ENCODE peak calls at places on chromosome 20, in ten cellular contexts. W is endothelial cell, T is thoracic aorta, P is AG09319, B is neural crest cell, V is lower lobe of right lung, K is Panc1, U is esophagus muscularis mucosa, N is natural killer cell, O is transverse colon. D is an unnamed sample.

GRCh38 chr20:58054744-58055373 is 173.6 kb downstream of the ANKRD60 start:
- DNase-seq in W (peak), T (no peak), P (no peak), B (no peak), V (no peak), K (no peak), U (peak), N (no peak), O (peak), D (no peak)

GRCh38 chr20:49579874-49580817 is 12.2 kb upstream of the PTGIS start:
- DNase-seq in W (no peak), T (no peak), P (peak), B (no peak), V (no peak), K (no peak), U (no peak), N (no peak), O (no peak), D (no peak)

GRCh38 chr20:57404419-57405072 is 13.3 kb downstream of the RBM38 start:
- DNase-seq in W (no peak), T (no peak), P (no peak), B (no peak), V (peak), K (no peak), U (no peak), N (no peak), O (no peak), D (no peak)

GRCh38 chr20:6704132-6704861 is 63.2 kb upstream of the BMP2 start:
- DNase-seq in W (no peak), T (no peak), P (peak), B (no peak), V (no peak), K (no peak), U (no peak), N (no peak), O (peak), D (no peak)

GRCh38 chr20:54355631-54356280 is 119.6 kb upstream of the DOK5 start:
- DNase-seq in W (no peak), T (no peak), P (no peak), B (no peak), V (no peak), K (no peak), U (no peak), N (no peak), O (no peak), D (no peak)

GRCh38 chr20:688809-689208 is 13.2 kb upstream of the SCRT2 start:
- DNase-seq in W (no peak), T (no peak), P (no peak), B (no peak), V (no peak), K (no peak), U (no peak), N (no peak), O (no peak), D (no peak)

GRCh38 chr20:53547664-53548239 is 45.9 kb downstream of the ZNF217 start:
- DNase-seq in W (peak), T (no peak), P (peak), B (peak), V (no peak), K (peak), U (no peak), N (no peak), O (peak), D (no peak)

GRCh38 chr20:768426-768978 is at the start of gene SLC52A3:
- DNase-seq in W (peak), T (no peak), P (no peak), B (no peak), V (peak), K (no peak), U (no peak), N (no peak), O (peak), D (no peak)

GRCh38 chr20:4091332-4092135 is 76.2 kb upstream of the RNF24 start:
- DNase-seq in W (peak), T (no peak), P (no peak), B (peak), V (peak), K (no peak), U (no peak), N (no peak), O (peak), D (no peak)

GRCh38 chr20:62740286-62741141 is 31.9 kb downstream of the NTSR1 start:
- DNase-seq in W (no peak), T (no peak), P (peak), B (no peak), V (peak), K (peak), U (no peak), N (peak), O (peak), D (peak)

GRCh38 chr20:35010405-35011192 is 54.9 kb downstream of the MYH7B start:
- DNase-seq in W (no peak), T (no peak), P (no peak), B (no peak), V (no peak), K (no peak), U (no peak), N (peak), O (no peak), D (no peak)

GRCh38 chr20:57622201-57622570 is 2.0 kb upstream of the ZBP1 start:
- DNase-seq in W (no peak), T (no peak), P (no peak), B (no peak), V (no peak), K (no peak), U (no peak), N (no peak), O (no peak), D (no peak)

GRCh38 chr20:631091-631490 is 21.0 kb upstream of the TCF15 start:
- DNase-seq in W (no peak), T (no peak), P (no peak), B (no peak), V (no peak), K (no peak), U (no peak), N (no peak), O (no peak), D (no peak)

GRCh38 chr20:36153754-36154695 is 515 bp upstream of the EPB41L1 start:
- DNase-seq in W (peak), T (peak), P (no peak), B (peak), V (peak), K (no peak), U (no peak), N (no peak), O (peak), D (peak)

GRCh38 chr20:20248620-20249200 is 119.2 kb upstream of the INSM1 start:
- DNase-seq in W (no peak), T (no peak), P (no peak), B (no peak), V (no peak), K (no peak), U (no peak), N (no peak), O (no peak), D (no peak)

GRCh38 chr20:38875170-38875993 is 50.8 kb upstream of the FAM83D start:
- DNase-seq in W (peak), T (no peak), P (no peak), B (no peak), V (no peak), K (no peak), U (no peak), N (peak), O (peak), D (peak)

GRCh38 chr20:63037669-63038268 is 31.0 kb upstream of the BHLHE23 start:
- DNase-seq in W (no peak), T (no peak), P (no peak), B (no peak), V (peak), K (no peak), U (no peak), N (no peak), O (no peak), D (no peak)

GRCh38 chr20:45230631-45231030 is 9.5 kb downstream of the SEMG2 start:
- DNase-seq in W (no peak), T (no peak), P (no peak), B (no peak), V (no peak), K (no peak), U (no peak), N (no peak), O (no peak), D (no peak)
- TF ChIP-seq CTCF in W (no peak), T (no peak), P (no peak), B (no peak), V (no peak), K (no peak), U (no peak), N (no peak), O (no peak), D (no peak)

DNA sequence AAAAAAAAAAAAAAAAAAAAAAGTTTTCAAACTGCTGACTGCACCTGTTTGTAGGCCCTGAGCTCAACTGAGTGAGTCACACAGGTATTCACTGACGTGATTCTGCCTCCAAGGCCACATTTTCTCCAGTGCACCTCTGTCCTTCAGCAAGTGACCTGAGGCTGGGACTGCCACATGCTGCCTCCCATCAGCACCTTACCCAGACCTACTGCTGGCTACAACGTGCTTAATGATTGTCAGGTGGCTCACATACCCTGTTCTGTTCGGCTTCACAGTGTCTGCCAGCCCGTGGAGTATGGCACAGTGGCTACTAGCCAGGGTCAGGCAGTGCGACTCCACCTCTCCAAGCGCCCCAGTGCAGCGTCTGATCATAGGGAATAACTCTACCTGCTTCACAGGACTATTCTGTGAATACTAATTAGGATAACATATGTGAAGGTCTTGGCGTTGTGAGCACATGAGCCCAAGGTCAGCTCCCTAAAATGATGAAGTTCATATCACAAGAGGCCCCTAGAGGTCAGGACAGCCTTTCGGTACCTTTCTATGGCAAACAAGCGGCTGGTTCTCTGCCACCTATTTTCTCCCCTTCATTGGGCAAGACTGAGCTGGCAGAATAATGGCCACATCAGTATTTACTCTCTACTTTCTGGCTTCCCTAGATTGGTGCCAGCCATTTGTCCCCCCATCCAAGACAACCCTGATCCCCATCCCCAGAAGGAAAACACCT is 28.1 kb downstream of the RIPOR3 start:
- DNase-seq in W (no peak), T (no peak), P (no peak), B (no peak), V (no peak), K (no peak), U (no peak), N (no peak), O (no peak), D (no peak)
- TF ChIP-seq CTCF in W (no peak), T (no peak), P (no peak), B (peak), V (peak), K (no peak), U (no peak), N (no peak), O (no peak), D (no peak)

GRCh38 chr20:60365063-60365640 is 406.9 kb downstream of the CDH26 start:
- DNase-seq in W (peak), T (no peak), P (no peak), B (no peak), V (no peak), K (no peak), U (no peak), N (no peak), O (no peak), D (no peak)
- TF ChIP-seq CTCF in W (no peak), T (no peak), P (no peak), B (peak), V (no peak), K (no peak), U (no peak), N (no peak), O (no peak), D (no peak)

GRCh38 chr20:33181482-33182093 is 13.6 kb downstream of the BPIFA2 start:
- DNase-seq in W (no peak), T (no peak), P (no peak), B (no peak), V (no peak), K (no peak), U (no peak), N (no peak), O (no peak), D (no peak)
- TF ChIP-seq CTCF in W (no peak), T (no peak), P (no peak), B (no peak), V (no peak), K (no peak), U (no peak), N (no peak), O (no peak), D (no peak)

GRCh38 chr20:33169176-33169794 is 1.3 kb downstream of the BPIFA2 start:
- DNase-seq in W (no peak), T (no peak), P (no peak), B (peak), V (no peak), K (no peak), U (no peak), N (no peak), O (no peak), D (no peak)
- TF ChIP-seq CTCF in W (peak), T (peak), P (peak), B (peak), V (peak), K (peak), U (peak), N (peak), O (no peak), D (peak)